ENCODE peak calls at places on chromosomes 12 and 14, in seven cellular contexts. K is cardiac fibroblast, N is lower lobe of right lung, Y is heart left ventricle, R is suprapubic skin, M is fibroblast of lung, Q is H1. S is an unnamed sample.

GRCh38 chr12:101004891-101005290 is 205.1 kb downstream of the SLC5A8 start:
- DNase-seq in K (no peak), N (no peak), Y (no peak), R (no peak), M (no peak), Q (no peak), S (no peak)

GRCh38 chr12:19893514-19893913 is 454.2 kb downstream of the AEBP2 start:
- DNase-seq in K (peak; percentile 78), N (no peak), Y (no peak), R (no peak), M (peak; percentile 51), Q (no peak), S (no peak)

GRCh38 chr12:97530237-97530636 is 67.6 kb downstream of the RMST start:
- DNase-seq in K (no peak), N (no peak), Y (no peak), R (no peak), M (no peak), Q (no peak), S (no peak)

GRCh38 chr12:43104524-43104923 is 447.5 kb downstream of the ADAMTS20 start:
- DNase-seq in K (peak; percentile 59), N (no peak), Y (no peak), R (no peak), M (peak; percentile 15), Q (no peak), S (no peak)

GRCh38 chr12:13169255-13169654 is 27.3 kb upstream of the EMP1 start:
- DNase-seq in K (no peak), N (no peak), Y (no peak), R (no peak), M (no peak), Q (no peak), S (no peak)

GRCh38 chr12:129550353-129550752 is 353.5 kb downstream of the TMEM132D start:
- DNase-seq in K (no peak), N (peak; percentile 65), Y (no peak), R (no peak), M (no peak), Q (no peak), S (no peak)

GRCh38 chr12:1091350-1091749 is 100.3 kb downstream of the ERC1 start:
- DNase-seq in K (no peak), N (no peak), Y (no peak), R (no peak), M (no peak), Q (no peak), S (no peak)

GRCh38 chr12:65300679-65301349 is 22.3 kb downstream of the MSRB3 start:
- DNase-seq in K (no peak), N (no peak), Y (no peak), R (no peak), M (peak; percentile 24), Q (no peak), S (no peak)

GRCh38 chr14:86852530-86852929 is 1140.5 kb downstream of the GALC start:
- DNase-seq in K (peak; percentile 5), N (no peak), Y (no peak), R (no peak), M (peak; percentile 50), Q (no peak), S (no peak)

GRCh38 chr12:106147956-106148355 is 9.2 kb upstream of the NUAK1 start:
- DNase-seq in K (no peak), N (no peak), Y (peak; percentile 90), R (no peak), M (no peak), Q (no peak), S (no peak)

GRCh38 chr12:104720346-104721064 is 237.6 kb downstream of the SLC41A2 start:
- DNase-seq in K (no peak), N (no peak), Y (no peak), R (no peak), M (peak; percentile 68), Q (no peak), S (no peak)

GRCh38 chr12:14366211-14366762 is 805 bp downstream of the ATF7IP start:
- DNase-seq in K (peak; percentile 58), N (no peak), Y (no peak), R (no peak), M (no peak), Q (no peak), S (no peak)

GRCh38 chr12:111443086-111443485 is 37.4 kb downstream of the SH2B3 start:
- DNase-seq in K (no peak), N (no peak), Y (peak; percentile 8), R (peak; percentile 53), M (no peak), Q (no peak), S (no peak)

GRCh38 chr12:24537241-24537860 is 411.6 kb downstream of the BCAT1 start:
- DNase-seq in K (peak; percentile 15), N (no peak), Y (no peak), R (no peak), M (no peak), Q (no peak), S (no peak)

GRCh38 chr12:24533953-24534352 is 414.9 kb downstream of the BCAT1 start:
- DNase-seq in K (no peak), N (no peak), Y (no peak), R (no peak), M (no peak), Q (no peak), S (no peak)

GRCh38 chr12:24535334-24536019 is 413.4 kb downstream of the BCAT1 start:
- DNase-seq in K (no peak), N (no peak), Y (no peak), R (no peak), M (no peak), Q (no peak), S (no peak)

GRCh38 chr12:24530689-24531088 is 418.2 kb downstream of the BCAT1 start:
- DNase-seq in K (no peak), N (no peak), Y (no peak), R (no peak), M (no peak), Q (no peak), S (no peak)

GRCh38 chr12:24534632-24535031 is 414.3 kb downstream of the BCAT1 start:
- DNase-seq in K (no peak), N (no peak), Y (peak; percentile 51), R (no peak), M (no peak), Q (no peak), S (no peak)
- H3K4me3 ChIP-seq in K (no peak overlapping the region), N (no peak overlapping the region), Y (no peak overlapping the region), R (no peak overlapping the region), M (no peak overlapping the region), Q (no peak overlapping the region), S (no peak overlapping the region)

GRCh38 chr12:2680676-2681039 is 114.1 kb upstream of the FKBP4 start:
- DNase-seq in K (no peak), N (no peak), Y (no peak), R (no peak), M (no peak), Q (no peak), S (no peak)

GRCh38 chr12:2682301-2683282 is 112.2 kb upstream of the FKBP4 start:
- DNase-seq in K (peak; percentile 43), N (no peak), Y (no peak), R (no peak), M (peak; percentile 54), Q (no peak), S (no peak)

GRCh38 chr12:2683283-2684025 is 111.3 kb upstream of the FKBP4 start:
- DNase-seq in K (no peak), N (no peak), Y (no peak), R (no peak), M (no peak), Q (no peak), S (no peak)

GRCh38 chr12:2679816-2680675 is 114.7 kb upstream of the FKBP4 start:
- DNase-seq in K (no peak), N (no peak), Y (no peak), R (no peak), M (no peak), Q (no peak), S (no peak)

DNA sequence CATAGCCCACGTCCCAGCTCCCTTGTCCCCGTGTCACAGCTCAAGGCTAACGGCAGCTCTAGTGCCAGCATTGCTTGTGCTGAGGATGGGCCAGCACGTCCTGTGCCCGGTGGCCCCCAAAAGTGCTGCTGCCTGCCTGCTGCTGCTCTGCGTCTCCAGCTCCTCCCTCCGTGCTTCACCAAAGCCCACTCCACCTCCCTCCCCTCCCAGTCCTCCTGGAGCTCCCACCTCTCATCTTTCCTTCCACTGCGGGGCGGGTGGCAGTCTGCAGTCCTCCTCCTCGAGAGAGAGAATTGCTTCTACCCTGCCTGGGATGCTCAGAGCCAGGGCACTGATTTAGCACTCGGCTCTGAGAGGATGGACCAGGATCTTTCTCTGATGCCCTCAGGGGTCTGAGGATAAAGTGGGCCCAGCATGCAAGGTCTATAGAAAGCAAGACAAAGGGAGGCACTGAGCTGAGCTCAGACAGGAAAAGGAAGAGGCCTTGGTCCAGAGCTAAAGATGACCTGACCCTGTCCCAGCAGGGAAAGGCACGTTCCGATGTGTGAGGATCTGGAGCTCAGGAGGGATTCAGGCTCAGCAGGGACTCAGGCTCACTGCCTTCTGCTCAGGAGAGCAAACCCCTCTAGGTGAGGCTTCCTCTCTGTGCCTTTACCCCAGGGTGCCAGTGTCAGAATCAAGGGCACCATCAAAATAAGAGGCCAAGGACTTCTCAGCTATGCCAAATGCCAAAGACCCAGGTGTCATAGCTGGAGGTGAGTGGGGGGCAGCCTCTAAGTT is 113.2 kb upstream of the FKBP4 start:
- DNase-seq in K (no peak), N (no peak), Y (no peak), R (no peak), M (no peak), Q (no peak), S (no peak)
- H3K4me3 ChIP-seq in K (no peak overlapping the region), N (no peak overlapping the region), Y (no peak overlapping the region), R (no peak overlapping the region), M (no peak overlapping the region), Q (no peak overlapping the region), S (no peak overlapping the region)

GRCh38 chr12:56152756-56153137 is 360 bp downstream of the MYL6B start:
- DNase-seq in K (no peak), N (no peak), Y (no peak), R (no peak), M (no peak), Q (no peak), S (no peak)

GRCh38 chr12:56152132-56152755 is at the start of gene MYL6B:
- DNase-seq in K (peak; percentile 89), N (peak; percentile 96), Y (peak; percentile 95), R (peak; percentile 97), M (peak; percentile 88), Q (peak; percentile 66), S (peak; percentile 98)

GRCh38 chr12:56154246-56154771 is 1.9 kb downstream of the MYL6B start:
- DNase-seq in K (no peak), N (peak; percentile 14), Y (no peak), R (no peak), M (no peak), Q (no peak), S (no peak)

GRCh38 chr12:56154818-56155217 is 2.4 kb downstream of the MYL6B start:
- DNase-seq in K (no peak), N (no peak), Y (no peak), R (no peak), M (no peak), Q (no peak), S (no peak)

GRCh38 chr12:56153291-56154065 is 1.1 kb downstream of the MYL6B start:
- DNase-seq in K (no peak), N (no peak), Y (no peak), R (no peak), M (no peak), Q (no peak), S (no peak)
- H3K4me3 ChIP-seq in K (peak overlapping the region; percentile 69), N (peak overlapping the region; percentile 73), Y (no peak overlapping the region), R (peak overlapping the region; percentile 62), M (peak overlapping the region; percentile 76), Q (peak overlapping the region; percentile 66), S (peak overlapping the region; percentile 68)

DNA sequence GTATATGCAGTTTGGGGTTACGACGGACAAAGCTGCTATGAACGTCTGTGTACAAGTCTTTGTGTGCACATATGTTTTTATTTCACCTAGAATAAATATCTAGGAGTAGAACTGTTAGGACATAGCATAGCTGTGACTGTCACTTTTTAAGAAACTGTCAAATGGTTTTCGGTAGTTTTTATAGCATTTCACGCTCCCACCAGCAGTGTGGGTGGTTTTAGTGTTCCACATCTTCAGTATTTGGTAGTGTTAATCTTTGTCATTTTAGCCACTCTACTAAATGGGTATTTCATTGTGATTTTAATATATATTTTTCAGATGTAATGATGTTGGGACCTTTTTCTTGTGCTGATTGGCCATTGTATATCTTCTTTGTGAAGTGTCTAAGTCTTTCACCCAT is 109.1 kb upstream of the BCAT1 start:
- DNase-seq in K (no peak), N (no peak), Y (no peak), R (no peak), M (no peak), Q (no peak), S (no peak)
- H3K4me3 ChIP-seq in K (no peak overlapping the region), N (no peak overlapping the region), Y (no peak overlapping the region), R (no peak overlapping the region), M (no peak overlapping the region), Q (no peak overlapping the region), S (no peak overlapping the region)

S was measured in esophagus muscularis mucosa.